ENCODE peak calls at places on chromosomes 12 and 14, in four cellular contexts. One of them, this sample, is unnamed.

GRCh38 chr12:88291498-88292131 is 149.5 kb downstream of the TMTC3 start:
- DNase-seq in activated naive CD8-positive, alpha-beta T cell treated with anti-CD3 and anti-CD28 coated beads for 36 hours: no peak
- DNase-seq in BJ: no peak
- DNase-seq in sciatic nerve: no peak
- DNase-seq in this sample: no peak

GRCh38 chr14:68975667-68976066 is 3.4 kb downstream of the ACTN1 start:
- DNase-seq in activated naive CD8-positive, alpha-beta T cell treated with anti-CD3 and anti-CD28 coated beads for 36 hours: no peak
- DNase-seq in sciatic nerve: no peak
- DNase-seq in BJ: peak; percentile 41
- DNase-seq in this sample: no peak

GRCh38 chr12:23055004-23055403 is 430.0 kb downstream of the ETNK1 start:
- DNase-seq in activated naive CD8-positive, alpha-beta T cell treated with anti-CD3 and anti-CD28 coated beads for 36 hours: peak; percentile 3
- DNase-seq in sciatic nerve: no peak
- DNase-seq in BJ: no peak
- DNase-seq in this sample: no peak

GRCh38 chr12:74021937-74022336 is 515.7 kb upstream of the ATXN7L3B start:
- DNase-seq in BJ: no peak
- DNase-seq in sciatic nerve: peak; percentile 62
- DNase-seq in activated naive CD8-positive, alpha-beta T cell treated with anti-CD3 and anti-CD28 coated beads for 36 hours: peak; percentile 18
- DNase-seq in this sample: no peak

GRCh38 chr14:100606687-100607610 is 19.7 kb upstream of the BEGAIN start:
- DNase-seq in BJ: no peak
- DNase-seq in sciatic nerve: peak; percentile 40
- DNase-seq in activated naive CD8-positive, alpha-beta T cell treated with anti-CD3 and anti-CD28 coated beads for 36 hours: no peak
- DNase-seq in this sample: peak; percentile 67

GRCh38 chr14:77523109-77523508 is 24.5 kb upstream of the ISM2 start:
- DNase-seq in activated naive CD8-positive, alpha-beta T cell treated with anti-CD3 and anti-CD28 coated beads for 36 hours: no peak
- DNase-seq in sciatic nerve: no peak
- DNase-seq in BJ: no peak
- DNase-seq in this sample: no peak

GRCh38 chr14:33847066-33847465 is 103.8 kb downstream of the EGLN3 start:
- DNase-seq in BJ: no peak
- DNase-seq in sciatic nerve: no peak
- DNase-seq in activated naive CD8-positive, alpha-beta T cell treated with anti-CD3 and anti-CD28 coated beads for 36 hours: no peak
- DNase-seq in this sample: no peak

GRCh38 chr12:47286676-47287075 is 206.9 kb upstream of the AMIGO2 start:
- DNase-seq in sciatic nerve: no peak
- DNase-seq in BJ: no peak
- DNase-seq in activated naive CD8-positive, alpha-beta T cell treated with anti-CD3 and anti-CD28 coated beads for 36 hours: no peak
- DNase-seq in this sample: no peak

GRCh38 chr14:104865631-104866441 is 768 bp downstream of the CEP170B start:
- DNase-seq in BJ: peak; percentile 11
- DNase-seq in activated naive CD8-positive, alpha-beta T cell treated with anti-CD3 and anti-CD28 coated beads for 36 hours: peak; percentile 57
- DNase-seq in sciatic nerve: peak; percentile 77
- DNase-seq in this sample: no peak

GRCh38 chr14:73751157-73751691 is 37.0 kb upstream of the PNMA1 start:
- DNase-seq in activated naive CD8-positive, alpha-beta T cell treated with anti-CD3 and anti-CD28 coated beads for 36 hours: no peak
- DNase-seq in sciatic nerve: no peak
- DNase-seq in BJ: no peak
- DNase-seq in this sample: no peak

GRCh38 chr14:52355016-52355430 is 40.9 kb downstream of the PTGER2 start:
- DNase-seq in activated naive CD8-positive, alpha-beta T cell treated with anti-CD3 and anti-CD28 coated beads for 36 hours: no peak
- DNase-seq in BJ: peak; percentile 90
- DNase-seq in sciatic nerve: no peak
- DNase-seq in this sample: no peak